ENCODE peak calls at places on chromosome 16, in eight cellular contexts. One of them, this sample, is unnamed. For H3K9me3, the result is how much of the 10 kb centered on the place peaks cover.

GRCh38 chr16:82783933-82784566 is 157.3 kb downstream of the CDH13 start:
- DNase-seq in HepG2: no peak
- DNase-seq in astrocyte: no peak
- DNase-seq in mucosa of descending colon: peak
- DNase-seq in fibroblast of lung: no peak
- DNase-seq in IMR-90: no peak
- DNase-seq in psoas muscle: no peak
- DNase-seq in cardiac muscle cell: no peak
- DNase-seq in this sample: peak

GRCh38 chr16:30112197-30113030 is 923 bp downstream of the GDPD3 start:
- DNase-seq in HepG2: peak
- DNase-seq in astrocyte: no peak
- DNase-seq in mucosa of descending colon: peak
- DNase-seq in fibroblast of lung: peak
- DNase-seq in IMR-90: peak
- DNase-seq in psoas muscle: peak
- DNase-seq in cardiac muscle cell: peak
- DNase-seq in this sample: peak

GRCh38 chr16:79182618-79183017 is 417.9 kb downstream of the MAF start:
- DNase-seq in HepG2: no peak
- DNase-seq in astrocyte: peak
- DNase-seq in mucosa of descending colon: no peak
- DNase-seq in fibroblast of lung: peak
- DNase-seq in IMR-90: no peak
- DNase-seq in psoas muscle: no peak
- DNase-seq in cardiac muscle cell: no peak
- DNase-seq in this sample: no peak

GRCh38 chr16:66369055-66369592 is 2.6 kb downstream of the CDH5 start:
- DNase-seq in HepG2: no peak
- DNase-seq in astrocyte: no peak
- DNase-seq in mucosa of descending colon: no peak
- DNase-seq in fibroblast of lung: no peak
- DNase-seq in IMR-90: no peak
- DNase-seq in psoas muscle: no peak
- DNase-seq in cardiac muscle cell: no peak
- DNase-seq in this sample: peak

GRCh38 chr16:72723781-72724180 is 324.1 kb downstream of the ZFHX3 start:
- DNase-seq in HepG2: no peak
- DNase-seq in astrocyte: peak
- DNase-seq in mucosa of descending colon: no peak
- DNase-seq in fibroblast of lung: no peak
- DNase-seq in IMR-90: peak
- DNase-seq in psoas muscle: no peak
- DNase-seq in cardiac muscle cell: no peak
- DNase-seq in this sample: no peak

GRCh38 chr16:68496689-68497088 is 42.4 kb upstream of the ZFP90 start:
- DNase-seq in HepG2: no peak
- DNase-seq in astrocyte: no peak
- DNase-seq in mucosa of descending colon: no peak
- DNase-seq in fibroblast of lung: no peak
- DNase-seq in IMR-90: no peak
- DNase-seq in psoas muscle: no peak
- DNase-seq in cardiac muscle cell: no peak
- DNase-seq in this sample: no peak

GRCh38 chr16:89280546-89281188 is 63.2 kb downstream of the ZNF778 start:
- DNase-seq in HepG2: no peak
- DNase-seq in astrocyte: no peak
- DNase-seq in mucosa of descending colon: no peak
- DNase-seq in fibroblast of lung: no peak
- DNase-seq in IMR-90: no peak
- DNase-seq in psoas muscle: no peak
- DNase-seq in cardiac muscle cell: no peak
- DNase-seq in this sample: no peak

GRCh38 chr16:79672524-79672923 is 72.0 kb upstream of the MAF start:
- DNase-seq in HepG2: no peak
- DNase-seq in astrocyte: no peak
- DNase-seq in mucosa of descending colon: no peak
- DNase-seq in fibroblast of lung: no peak
- DNase-seq in IMR-90: no peak
- DNase-seq in psoas muscle: no peak
- DNase-seq in cardiac muscle cell: no peak
- DNase-seq in this sample: no peak

GRCh38 chr16:25092489-25092888 is 19.1 kb upstream of the LCMT1 start:
- DNase-seq in HepG2: no peak
- DNase-seq in astrocyte: no peak
- DNase-seq in mucosa of descending colon: no peak
- DNase-seq in fibroblast of lung: no peak
- DNase-seq in IMR-90: no peak
- DNase-seq in psoas muscle: no peak
- DNase-seq in cardiac muscle cell: no peak
- DNase-seq in this sample: no peak

GRCh38 chr16:50153648-50154368 is 702 bp downstream of the TENT4B start:
- DNase-seq in HepG2: no peak
- DNase-seq in astrocyte: no peak
- DNase-seq in mucosa of descending colon: peak
- DNase-seq in fibroblast of lung: no peak
- DNase-seq in IMR-90: no peak
- DNase-seq in psoas muscle: peak
- DNase-seq in cardiac muscle cell: peak
- DNase-seq in this sample: no peak

GRCh38 chr16:69563605-69564580 is 1.9 kb upstream of the NFAT5 start:
- DNase-seq in HepG2: peak
- DNase-seq in astrocyte: peak
- DNase-seq in mucosa of descending colon: no peak
- DNase-seq in fibroblast of lung: peak
- DNase-seq in IMR-90: peak
- DNase-seq in psoas muscle: no peak
- DNase-seq in cardiac muscle cell: no peak
- DNase-seq in this sample: no peak

GRCh38 chr16:53893731-53894435 is 189.9 kb downstream of the FTO start:
- DNase-seq in HepG2: no peak
- DNase-seq in astrocyte: peak
- DNase-seq in mucosa of descending colon: peak
- DNase-seq in fibroblast of lung: peak
- DNase-seq in IMR-90: peak
- DNase-seq in psoas muscle: peak
- DNase-seq in cardiac muscle cell: no peak
- DNase-seq in this sample: peak

GRCh38 chr16:84408314-84408690 is 40.0 kb downstream of the ATP2C2 start:
- DNase-seq in HepG2: no peak
- DNase-seq in astrocyte: no peak
- DNase-seq in mucosa of descending colon: no peak
- DNase-seq in fibroblast of lung: no peak
- DNase-seq in IMR-90: no peak
- DNase-seq in psoas muscle: no peak
- DNase-seq in cardiac muscle cell: no peak
- DNase-seq in this sample: no peak

GRCh38 chr16:25177831-25178688 is 38.7 kb upstream of the AQP8 start:
- DNase-seq in HepG2: peak
- DNase-seq in astrocyte: no peak
- DNase-seq in mucosa of descending colon: peak
- DNase-seq in fibroblast of lung: peak
- DNase-seq in IMR-90: no peak
- DNase-seq in psoas muscle: no peak
- DNase-seq in cardiac muscle cell: no peak
- DNase-seq in this sample: peak

GRCh38 chr16:19415461-19415860 is 2.2 kb upstream of the TMC5 start:
- DNase-seq in HepG2: no peak
- DNase-seq in astrocyte: no peak
- DNase-seq in mucosa of descending colon: peak
- DNase-seq in fibroblast of lung: no peak
- DNase-seq in IMR-90: no peak
- DNase-seq in psoas muscle: no peak
- DNase-seq in cardiac muscle cell: no peak
- DNase-seq in this sample: peak

GRCh38 chr16:77214411-77215138 is 15.4 kb downstream of the SYCE1L start:
- DNase-seq in HepG2: no peak
- DNase-seq in astrocyte: no peak
- DNase-seq in mucosa of descending colon: no peak
- DNase-seq in fibroblast of lung: peak
- DNase-seq in IMR-90: no peak
- DNase-seq in psoas muscle: no peak
- DNase-seq in cardiac muscle cell: no peak
- DNase-seq in this sample: no peak

GRCh38 chr16:83932955-83933673 is 19.9 kb upstream of the OSGIN1 start:
- DNase-seq in HepG2: no peak
- DNase-seq in astrocyte: peak
- DNase-seq in mucosa of descending colon: no peak
- DNase-seq in fibroblast of lung: no peak
- DNase-seq in IMR-90: peak
- DNase-seq in psoas muscle: no peak
- DNase-seq in cardiac muscle cell: no peak
- DNase-seq in this sample: no peak

GRCh38 chr16:30491744-30492308 is 19.3 kb downstream of the ITGAL start:
- DNase-seq in HepG2: peak
- DNase-seq in astrocyte: peak
- DNase-seq in mucosa of descending colon: no peak
- DNase-seq in fibroblast of lung: peak
- DNase-seq in IMR-90: peak
- DNase-seq in psoas muscle: no peak
- DNase-seq in cardiac muscle cell: no peak
- DNase-seq in this sample: peak

GRCh38 chr16:17289050-17289449 is 181.7 kb downstream of the XYLT1 start:
- DNase-seq in HepG2: no peak
- DNase-seq in astrocyte: no peak
- DNase-seq in mucosa of descending colon: no peak
- DNase-seq in fibroblast of lung: no peak
- DNase-seq in IMR-90: no peak
- DNase-seq in psoas muscle: no peak
- DNase-seq in cardiac muscle cell: no peak
- DNase-seq in this sample: no peak

GRCh38 chr16:27746076-27746855 is 196.3 kb downstream of the KATNIP start:
- DNase-seq in HepG2: no peak
- DNase-seq in astrocyte: no peak
- DNase-seq in mucosa of descending colon: no peak
- DNase-seq in fibroblast of lung: no peak
- DNase-seq in IMR-90: no peak
- DNase-seq in psoas muscle: peak
- DNase-seq in cardiac muscle cell: no peak
- DNase-seq in this sample: no peak

GRCh38 chr16:89785523-89786155 is 30.8 kb downstream of the FANCA start:
- DNase-seq in HepG2: no peak
- DNase-seq in astrocyte: no peak
- DNase-seq in mucosa of descending colon: no peak
- DNase-seq in fibroblast of lung: no peak
- DNase-seq in IMR-90: no peak
- DNase-seq in psoas muscle: no peak
- DNase-seq in cardiac muscle cell: no peak
- DNase-seq in this sample: peak

GRCh38 chr16:49560018-49560830 is 186.6 kb downstream of the C16orf78 start:
- DNase-seq in HepG2: no peak
- DNase-seq in astrocyte: peak
- DNase-seq in mucosa of descending colon: no peak
- DNase-seq in fibroblast of lung: peak
- DNase-seq in IMR-90: no peak
- DNase-seq in psoas muscle: peak
- DNase-seq in cardiac muscle cell: no peak
- DNase-seq in this sample: no peak

GRCh38 chr16:80931985-80932720 is 74.5 kb downstream of the CMC2 start:
- DNase-seq in HepG2: peak
- DNase-seq in astrocyte: peak
- DNase-seq in mucosa of descending colon: peak
- DNase-seq in fibroblast of lung: peak
- DNase-seq in IMR-90: peak
- DNase-seq in psoas muscle: peak
- DNase-seq in cardiac muscle cell: peak
- DNase-seq in this sample: peak

GRCh38 chr16:6012716-6013115 is 915.1 kb upstream of the EEF2KMT start:
- DNase-seq in HepG2: no peak
- DNase-seq in astrocyte: no peak
- DNase-seq in mucosa of descending colon: no peak
- DNase-seq in fibroblast of lung: no peak
- DNase-seq in IMR-90: no peak
- DNase-seq in psoas muscle: no peak
- DNase-seq in cardiac muscle cell: no peak
- DNase-seq in this sample: no peak

GRCh38 chr16:6019490-6019991 is 921.9 kb upstream of the EEF2KMT start:
- DNase-seq in HepG2: no peak
- DNase-seq in astrocyte: no peak
- DNase-seq in mucosa of descending colon: no peak
- DNase-seq in fibroblast of lung: no peak
- DNase-seq in IMR-90: no peak
- DNase-seq in psoas muscle: no peak
- DNase-seq in cardiac muscle cell: peak
- DNase-seq in this sample: no peak

GRCh38 chr16:6020162-6020980 is 922.8 kb upstream of the EEF2KMT start:
- DNase-seq in HepG2: no peak
- DNase-seq in astrocyte: no peak
- DNase-seq in mucosa of descending colon: no peak
- DNase-seq in fibroblast of lung: no peak
- DNase-seq in IMR-90: no peak
- DNase-seq in psoas muscle: no peak
- DNase-seq in cardiac muscle cell: peak
- DNase-seq in this sample: no peak

GRCh38 chr16:6018848-6019489 is 921.4 kb upstream of the EEF2KMT start:
- DNase-seq in HepG2: no peak
- DNase-seq in astrocyte: no peak
- DNase-seq in mucosa of descending colon: no peak
- DNase-seq in fibroblast of lung: no peak
- DNase-seq in IMR-90: no peak
- DNase-seq in psoas muscle: no peak
- DNase-seq in cardiac muscle cell: peak
- DNase-seq in this sample: no peak

GRCh38 chr16:6016530-6017184 is 919.1 kb upstream of the EEF2KMT start:
- DNase-seq in HepG2: peak
- DNase-seq in astrocyte: peak
- DNase-seq in mucosa of descending colon: no peak
- DNase-seq in fibroblast of lung: no peak
- DNase-seq in IMR-90: no peak
- DNase-seq in psoas muscle: no peak
- DNase-seq in cardiac muscle cell: peak
- DNase-seq in this sample: no peak
- TF ChIP-seq CTCF in HepG2: peak
- TF ChIP-seq CTCF in astrocyte: peak
- TF ChIP-seq CTCF in mucosa of descending colon: no peak
- TF ChIP-seq CTCF in fibroblast of lung: no peak
- TF ChIP-seq CTCF in IMR-90: no peak
- TF ChIP-seq CTCF in psoas muscle: no peak
- TF ChIP-seq CTCF in cardiac muscle cell: no peak
- TF ChIP-seq CTCF in this sample: peak

GRCh38 chr16:13957197-13958078 is 37.5 kb downstream of the ERCC4 start:
- DNase-seq in HepG2: peak
- DNase-seq in astrocyte: peak
- DNase-seq in mucosa of descending colon: peak
- DNase-seq in fibroblast of lung: peak
- DNase-seq in IMR-90: peak
- DNase-seq in psoas muscle: peak
- DNase-seq in cardiac muscle cell: no peak
- DNase-seq in this sample: peak
- H3K4me3 ChIP-seq in HepG2: peak
- H3K4me3 ChIP-seq in astrocyte: peak
- H3K4me3 ChIP-seq in mucosa of descending colon: peak
- H3K4me3 ChIP-seq in fibroblast of lung: peak
- H3K4me3 ChIP-seq in IMR-90: peak
- H3K4me3 ChIP-seq in psoas muscle: peak
- H3K4me3 ChIP-seq in cardiac muscle cell: no peak
- H3K4me3 ChIP-seq in this sample: peak

GRCh38 chr16:3304370-3304769 is 860 bp downstream of the TIGD7 start:
- DNase-seq in HepG2: no peak
- DNase-seq in astrocyte: peak
- DNase-seq in mucosa of descending colon: no peak
- DNase-seq in fibroblast of lung: peak
- DNase-seq in IMR-90: peak
- DNase-seq in psoas muscle: no peak
- DNase-seq in cardiac muscle cell: no peak
- DNase-seq in this sample: no peak
- H3K9me3 ChIP-seq in HepG2: under half
- H3K9me3 ChIP-seq in astrocyte: under half
- H3K9me3 ChIP-seq in mucosa of descending colon: half or more
- H3K9me3 ChIP-seq in fibroblast of lung: under half
- H3K9me3 ChIP-seq in IMR-90: under half
- H3K9me3 ChIP-seq in psoas muscle: half or more
- H3K9me3 ChIP-seq in cardiac muscle cell: under half
- H3K9me3 ChIP-seq in this sample: half or more

GRCh38 chr16:64892843-64893242 is 229.0 kb downstream of the CDH11 start:
- DNase-seq in HepG2: no peak
- DNase-seq in astrocyte: peak
- DNase-seq in mucosa of descending colon: no peak
- DNase-seq in fibroblast of lung: peak
- DNase-seq in IMR-90: peak
- DNase-seq in psoas muscle: no peak
- DNase-seq in cardiac muscle cell: no peak
- DNase-seq in this sample: no peak
- TF ChIP-seq CTCF in HepG2: no peak
- TF ChIP-seq CTCF in astrocyte: no peak
- TF ChIP-seq CTCF in mucosa of descending colon: no peak
- TF ChIP-seq CTCF in fibroblast of lung: no peak
- TF ChIP-seq CTCF in IMR-90: peak
- TF ChIP-seq CTCF in psoas muscle: no peak
- TF ChIP-seq CTCF in cardiac muscle cell: no peak
- TF ChIP-seq CTCF in this sample: no peak